ENCODE peak calls at places on chromosomes 13 and 19, in ten cellular contexts. K is HCT116, A is kidney, N is fibroblast of lung, M is pancreas, L is right cardiac atrium, T is mammary epithelial cell, O is ascending aorta, Q is Caco-2, B is suprapubic skin. F is an unnamed sample.
A peak's percentile ranks its signal among the peaks of the same experiment; 100 is the strongest.

GRCh38 chr13:55361141-55361540 is 1779.6 kb upstream of the PRR20A start:
- DNase-seq in L (no peak), Q (no peak), T (no peak), M (no peak), K (no peak), O (no peak), N (no peak), B (no peak), A (no peak), F (no peak)

GRCh38 chr19:11612816-11613511 is 15.7 kb downstream of the ZNF627 start:
- DNase-seq in T (no peak), K (no peak), N (no peak), M (no peak), L (no peak), O (no peak), A (no peak), Q (no peak), B (no peak), F (no peak)

GRCh38 chr13:51682691-51683090 is 98.4 kb downstream of the WDFY2 start:
- DNase-seq in A (no peak), Q (no peak), B (no peak), O (no peak), N (no peak), M (no peak), K (no peak), T (no peak), L (no peak), F (no peak)

GRCh38 chr19:43751466-43752220 is 3.1 kb downstream of the SMG9 start:
- DNase-seq in N (peak; percentile 81), B (no peak), O (no peak), T (peak; percentile 33), A (no peak), Q (no peak), L (no peak), M (no peak), K (no peak), F (no peak)

GRCh38 chr19:16367269-16367683 is 42.6 kb downstream of the KLF2 start:
- DNase-seq in M (no peak), O (no peak), A (peak; percentile 61), T (no peak), Q (no peak), N (no peak), K (no peak), B (no peak), L (peak; percentile 67), F (no peak)

GRCh38 chr19:32558607-32559228 is 22.3 kb upstream of the PDCD5 start:
- DNase-seq in O (no peak), M (no peak), N (no peak), K (no peak), L (no peak), B (no peak), A (no peak), T (no peak), Q (no peak), F (no peak)

GRCh38 chr13:69571606-69572323 is 535.9 kb upstream of the ATXN8OS start:
- DNase-seq in L (no peak), Q (no peak), B (no peak), A (no peak), K (no peak), T (no peak), M (no peak), N (no peak), O (no peak), F (no peak)

GRCh38 chr13:34886476-34886875 is 55.6 kb upstream of the NBEA start:
- DNase-seq in O (no peak), N (no peak), T (no peak), A (no peak), B (no peak), M (no peak), L (no peak), K (no peak), Q (no peak), F (no peak)

GRCh38 chr19:19630062-19630414 is 2.0 kb upstream of the LPAR2 start:
- DNase-seq in Q (no peak), M (no peak), B (no peak), A (peak; percentile 72), O (no peak), N (no peak), K (no peak), T (no peak), L (no peak), F (no peak)

GRCh38 chr19:46824887-46825730 is 25.5 kb downstream of the AP2S1 start:
- DNase-seq in M (no peak), T (no peak), B (no peak), A (no peak), N (no peak), Q (no peak), K (no peak), O (no peak), L (no peak), F (no peak)

GRCh38 chr13:28819748-28820098 is 416 bp upstream of the MTUS2 start:
- DNase-seq in L (peak; percentile 82), O (peak; percentile 76), A (no peak), Q (peak; percentile 49), B (no peak), T (no peak), M (peak; percentile 38), K (no peak), N (peak; percentile 30), F (no peak)

GRCh38 chr13:99310382-99311031 is 3.3 kb upstream of the GPR183 start:
- DNase-seq in B (no peak), M (no peak), T (no peak), Q (no peak), L (no peak), N (peak; percentile 86), O (no peak), A (no peak), K (no peak), F (no peak)

GRCh38 chr13:77544365-77544764 is 8.9 kb downstream of the SCEL start:
- DNase-seq in A (peak; percentile 77), T (no peak), M (peak; percentile 42), B (no peak), Q (no peak), K (no peak), O (no peak), L (peak; percentile 90), N (peak; percentile 70), F (peak; percentile 46)
- H3K4me1 ChIP-seq in A (no peaks in the 10 kb centered on the region), T (peaks cover 3% of the 10 kb centered on the region), M (no peaks in the 10 kb centered on the region), B (peaks cover 11% of the 10 kb centered on the region), Q (peaks cover 7% of the 10 kb centered on the region), K (no peaks in the 10 kb centered on the region), O (no peaks in the 10 kb centered on the region), L (peaks cover 4% of the 10 kb centered on the region), N (no peaks in the 10 kb centered on the region), F (no peaks in the 10 kb centered on the region)

GRCh38 chr13:79779761-79780160 is 298.8 kb downstream of the NDFIP2 start:
- DNase-seq in A (no peak), L (no peak), M (no peak), N (peak; percentile 68), Q (peak; percentile 86), T (peak; percentile 82), B (no peak), O (peak; percentile 64), K (no peak), F (peak; percentile 42)
- H3K4me3 ChIP-seq in A (no peak overlapping the region), L (no peak overlapping the region), M (no peak overlapping the region), N (no peak overlapping the region), Q (no peak overlapping the region), T (no peak overlapping the region), B (no peak overlapping the region), O (peak overlapping the region; percentile 39), K (no peak overlapping the region), F (no peak overlapping the region)

DNA sequence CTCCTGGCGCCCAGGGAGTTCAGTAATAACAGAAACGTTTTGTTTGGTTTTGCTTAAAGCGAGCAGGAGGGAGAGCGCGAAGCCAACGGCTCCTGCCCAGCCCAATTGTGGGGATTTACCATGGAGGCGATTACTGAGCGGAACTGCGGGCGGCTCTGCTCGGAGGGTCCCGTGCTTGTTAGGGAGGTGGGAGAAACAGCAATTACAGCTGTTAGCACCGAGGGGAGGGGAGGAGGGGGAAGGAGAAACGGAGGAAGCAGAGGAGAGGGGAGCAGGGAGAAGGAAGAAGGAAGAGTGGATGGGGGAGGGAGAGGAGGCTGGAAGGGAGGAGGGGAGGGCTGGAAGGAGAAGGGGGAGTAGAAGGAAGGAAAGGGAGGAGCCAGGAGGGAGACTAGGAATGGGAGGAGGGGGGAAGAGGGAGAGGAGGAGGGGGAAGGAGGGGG is 7.7 kb upstream of the ONECUT3 start:
- DNase-seq in N (no peak), B (no peak), K (peak; percentile 59), O (no peak), Q (no peak), T (no peak), M (no peak), A (no peak), L (no peak), F (no peak)
- H3K4me1 ChIP-seq in N (peaks cover 11% of the 10 kb centered on the region), B (peaks cover 36% of the 10 kb centered on the region), K (peaks cover 59% of the 10 kb centered on the region), O (peaks cover 9% of the 10 kb centered on the region), Q (peaks cover 26% of the 10 kb centered on the region), T (peaks cover 37% of the 10 kb centered on the region), M (peaks cover 4% of the 10 kb centered on the region), A (no peaks in the 10 kb centered on the region), L (no peaks in the 10 kb centered on the region), F (peaks cover 44% of the 10 kb centered on the region)

GRCh38 chr19:57709616-57710015 is 612 bp upstream of the ZNF154 start:
- DNase-seq in O (no peak), M (no peak), K (no peak), A (no peak), Q (no peak), T (no peak), L (no peak), B (no peak), N (no peak), F (no peak)
- H3K4me3 ChIP-seq in O (no peak overlapping the region), M (no peak overlapping the region), K (no peak overlapping the region), A (peak overlapping the region; percentile 74), Q (no peak overlapping the region), T (no peak overlapping the region), L (peak overlapping the region; percentile 45), B (no peak overlapping the region), N (no peak overlapping the region), F (no peak overlapping the region)

DNA sequence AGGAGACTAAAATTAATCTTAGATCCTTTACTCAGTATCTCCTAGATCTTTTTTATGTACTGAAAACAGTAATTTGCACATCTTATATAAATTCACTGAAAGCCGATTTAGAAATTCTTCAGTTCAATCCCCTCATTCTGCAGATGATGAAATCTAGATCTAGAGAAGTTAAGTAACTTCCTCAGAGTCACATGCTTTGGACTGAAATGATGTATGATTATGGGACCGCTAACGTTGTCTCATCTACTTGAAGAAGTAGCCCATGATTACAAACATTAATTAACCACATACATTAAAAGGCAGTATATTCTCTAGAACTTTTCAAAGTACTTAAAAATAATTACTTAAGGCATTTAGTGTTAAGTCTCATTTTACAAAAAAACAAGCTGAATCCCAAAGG is 37.8 kb downstream of the ELF1 start:
- DNase-seq in N (no peak), T (no peak), L (no peak), B (no peak), Q (no peak), O (no peak), M (no peak), A (no peak), K (no peak), F (no peak)
- H3K4me1 ChIP-seq in N (peaks cover 4% of the 10 kb centered on the region), T (peaks cover 21% of the 10 kb centered on the region), L (peaks cover 8% of the 10 kb centered on the region), B (peaks cover 66% of the 10 kb centered on the region), Q (peaks cover 10% of the 10 kb centered on the region), O (peaks cover 4% of the 10 kb centered on the region), M (peaks cover 33% of the 10 kb centered on the region), A (peaks cover 27% of the 10 kb centered on the region), K (no peaks in the 10 kb centered on the region), F (peaks cover 80% of the 10 kb centered on the region)

F was measured in tibial nerve.